ENCODE peak calls at places on chromosomes 16 and 17, in seven cellular contexts. Q is left ventricle myocardium inferior, R is heart left ventricle, O is lung, L is endothelial cell of umbilical vein, I is adrenal gland, A is cardiac muscle cell. X is an unnamed sample.

GRCh38 chr16:23504076-23504452 is 6.2 kb downstream of the GGA2 start:
- DNase-seq in R (no peak), L (no peak), A (no peak), Q (no peak), O (peak; percentile 70), I (no peak), X (peak; percentile 4)

GRCh38 chr16:81795193-81795592 is 16.1 kb downstream of the PLCG2 start:
- DNase-seq in L (no peak), Q (no peak), I (no peak), O (no peak), A (no peak), R (no peak), X (no peak)

GRCh38 chr17:13520899-13521572 is 80.7 kb downstream of the HS3ST3A1 start:
- DNase-seq in A (no peak), L (no peak), O (no peak), Q (no peak), I (no peak), R (no peak), X (no peak)

GRCh38 chr16:81077077-81077940 is at the start of gene C16orf46:
- DNase-seq in A (peak; percentile 97), I (peak; percentile 97), L (peak; percentile 97), R (peak; percentile 97), O (peak; percentile 99), Q (peak; percentile 98), X (peak; percentile 99)

GRCh38 chr16:85722066-85722465 is 28.8 kb downstream of the C16orf74 start:
- DNase-seq in L (no peak), Q (no peak), A (peak; percentile 15), I (no peak), O (no peak), R (no peak), X (no peak)

GRCh38 chr17:72691601-72692000 is 400.9 kb downstream of the SLC39A11 start:
- DNase-seq in L (no peak), R (no peak), A (no peak), O (no peak), I (no peak), Q (no peak), X (no peak)

GRCh38 chr17:40622509-40622928 is 25.1 kb downstream of the SMARCE1 start:
- DNase-seq in Q (no peak), O (no peak), L (no peak), R (no peak), A (no peak), I (no peak), X (no peak)

GRCh38 chr16:29664133-29664912 is 1.3 kb downstream of the SPN start:
- DNase-seq in I (no peak), A (no peak), R (no peak), O (no peak), Q (no peak), L (no peak), X (peak; percentile 77)

GRCh38 chr17:39591958-39592954 is 15.5 kb downstream of the NEUROD2 start:
- DNase-seq in I (peak; percentile 39), Q (no peak), R (no peak), L (peak; percentile 34), A (peak; percentile 92), O (peak; percentile 40), X (peak; percentile 77)

GRCh38 chr16:27238016-27238587 is 30.5 kb downstream of the NSMCE1 start:
- DNase-seq in Q (no peak), A (no peak), R (peak; percentile 37), I (no peak), L (peak; percentile 36), O (no peak), X (peak; percentile 80)

GRCh38 chr17:9371019-9371418 is 204.6 kb downstream of the STX8 start:
- DNase-seq in O (no peak), A (no peak), R (peak; percentile 17), I (peak; percentile 27), L (peak; percentile 78), Q (no peak), X (no peak)

GRCh38 chr16:48053346-48053745 is 102.4 kb downstream of the ABCC12 start:
- DNase-seq in I (peak; percentile 25), Q (no peak), A (peak; percentile 43), L (peak; percentile 2), O (peak; percentile 41), R (no peak), X (no peak)

GRCh38 chr17:76968707-76969597 is 100.7 kb downstream of the MGAT5B start:
- DNase-seq in O (peak; percentile 44), A (peak; percentile 89), L (no peak), Q (no peak), R (no peak), I (no peak), X (peak; percentile 82)

GRCh38 chr17:53058031-53058430 is 764.7 kb upstream of the KIF2B start:
- DNase-seq in O (no peak), A (no peak), Q (no peak), L (no peak), R (no peak), I (no peak), X (peak; percentile 22)

GRCh38 chr17:79918581-79919163 is 79.4 kb upstream of the CBX4 start:
- DNase-seq in A (no peak), R (no peak), Q (no peak), I (no peak), O (no peak), L (no peak), X (no peak)

GRCh38 chr17:55265434-55266021 is 768 bp downstream of the HLF start:
- DNase-seq in Q (no peak), O (no peak), L (no peak), R (peak; percentile 19), I (peak; percentile 36), A (no peak), X (peak; percentile 78)

GRCh38 chr16:78684040-78684611 is 584.7 kb downstream of the WWOX start:
- DNase-seq in R (peak; percentile 56), Q (peak; percentile 65), O (peak; percentile 43), A (no peak), L (no peak), I (peak; percentile 71), X (no peak)

GRCh38 chr16:86604436-86605220 is 26.3 kb downstream of the FOXL1 start:
- DNase-seq in O (no peak), I (no peak), A (no peak), Q (no peak), L (no peak), R (no peak), X (no peak)

GRCh38 chr17:63024716-63025115 is 58.7 kb downstream of the TANC2 start:
- DNase-seq in I (no peak), O (no peak), Q (no peak), R (no peak), A (no peak), L (no peak), X (no peak)

GRCh38 chr17:64689106-64689505 is 27.0 kb upstream of the SMURF2 start:
- DNase-seq in R (no peak), Q (no peak), L (no peak), O (no peak), A (no peak), I (no peak), X (no peak)

GRCh38 chr17:64178011-64178825 is 48.3 kb upstream of the ERN1 start:
- DNase-seq in A (no peak), Q (no peak), L (no peak), R (no peak), I (no peak), O (no peak), X (no peak)

GRCh38 chr16:29804455-29805231 is 1.7 kb upstream of the MAZ start:
- DNase-seq in O (no peak), A (no peak), L (peak; percentile 32), I (peak; percentile 66), Q (peak; percentile 67), R (peak; percentile 67), X (no peak)

GRCh38 chr17:76570877-76571471 is 14.7 kb downstream of the ST6GALNAC2 start:
- DNase-seq in A (no peak), R (no peak), Q (no peak), L (no peak), O (no peak), I (no peak), X (peak; percentile 29)

DNA sequence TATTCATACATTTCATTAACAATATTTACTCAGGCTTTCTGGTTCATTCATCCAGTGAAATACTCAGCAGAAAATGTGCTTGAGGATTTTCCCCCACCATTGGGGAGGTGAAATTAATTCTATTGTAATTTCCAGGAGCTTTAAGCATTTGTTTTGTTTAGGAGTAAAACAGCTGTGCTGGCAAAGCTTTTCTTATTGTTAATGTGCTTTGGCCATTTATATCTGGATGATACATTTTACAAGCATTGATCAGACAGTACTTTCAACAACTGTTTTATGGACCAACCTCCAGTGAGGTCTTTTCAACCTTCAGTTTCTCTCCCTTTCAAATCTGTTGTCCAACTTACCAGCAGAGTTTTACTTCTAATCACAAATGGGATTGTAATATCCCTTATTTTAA is 672.4 kb downstream of the CDH11 start:
- DNase-seq in A (no peak), O (no peak), Q (no peak), L (peak; percentile 7), R (no peak), I (no peak), X (no peak)
- H3K4me1 ChIP-seq in A (peaks cover 11% of the 10 kb centered on the region), O (no peaks in the 10 kb centered on the region), Q (peaks cover 6% of the 10 kb centered on the region), L (no peaks in the 10 kb centered on the region), R (no peaks in the 10 kb centered on the region), I (no peaks in the 10 kb centered on the region), X (no peaks in the 10 kb centered on the region)

DNA sequence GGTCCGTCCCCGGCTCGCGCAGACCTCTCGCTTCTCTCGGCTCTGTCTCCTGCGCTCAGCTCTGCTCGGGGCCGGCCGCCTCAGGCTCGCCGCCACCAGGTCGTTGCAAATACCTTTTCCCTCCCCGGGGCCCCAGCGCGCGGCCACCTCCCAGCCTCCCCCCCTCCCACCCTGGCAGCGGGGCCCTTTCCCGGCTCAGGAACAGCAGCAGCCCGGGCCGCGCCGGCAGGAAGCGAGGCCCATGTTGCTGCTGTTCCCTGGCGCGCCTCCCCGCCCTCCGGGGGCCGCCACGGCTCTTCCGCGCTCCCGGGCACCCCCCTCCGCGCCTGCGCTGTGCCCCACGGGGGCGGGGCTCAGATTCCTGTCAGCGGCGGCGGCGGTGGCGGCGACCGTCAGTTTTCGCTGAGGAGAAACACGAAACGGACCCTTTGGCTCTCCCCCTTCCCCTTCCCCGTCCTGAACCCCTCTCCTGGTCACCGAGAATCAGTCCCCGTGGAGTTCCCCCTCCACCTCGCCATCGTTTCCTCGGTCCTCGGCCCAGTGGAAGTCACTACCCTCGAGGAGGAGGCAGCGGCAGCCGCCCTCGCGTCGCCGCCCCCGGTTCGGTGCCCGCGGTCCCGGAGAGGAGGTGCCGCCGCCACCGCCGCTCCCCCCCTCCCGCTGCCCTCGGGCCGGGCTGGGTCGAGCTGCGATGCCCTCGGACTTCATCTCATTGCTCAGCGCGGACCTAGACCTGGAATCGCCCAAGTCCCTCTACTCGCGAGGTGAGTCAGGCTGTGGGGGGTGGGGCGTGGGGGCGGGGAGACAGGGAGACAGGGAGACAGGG is at the start of gene NFAT5:
- DNase-seq in R (peak; percentile 90), I (peak; percentile 88), Q (peak; percentile 89), O (peak; percentile 89), L (peak; percentile 94), A (peak; percentile 95), X (peak; percentile 97)
- TF ChIP-seq CTCF in R (peak; percentile 18), I (no peak), Q (no peak), O (no peak), L (no peak), A (no peak), X (no peak)

GRCh38 chr16:54935411-54936085 is 4.9 kb downstream of the IRX5 start:
- DNase-seq in O (no peak), L (peak; percentile 11), A (no peak), Q (no peak), I (no peak), R (no peak), X (no peak)
- H3K4me3 ChIP-seq in O (no peak overlapping the region), L (no peak overlapping the region), A (peak overlapping the region; percentile 96), Q (peak overlapping the region; percentile 85), I (no peak overlapping the region), R (peak overlapping the region; percentile 73), X (no peak overlapping the region)

DNA sequence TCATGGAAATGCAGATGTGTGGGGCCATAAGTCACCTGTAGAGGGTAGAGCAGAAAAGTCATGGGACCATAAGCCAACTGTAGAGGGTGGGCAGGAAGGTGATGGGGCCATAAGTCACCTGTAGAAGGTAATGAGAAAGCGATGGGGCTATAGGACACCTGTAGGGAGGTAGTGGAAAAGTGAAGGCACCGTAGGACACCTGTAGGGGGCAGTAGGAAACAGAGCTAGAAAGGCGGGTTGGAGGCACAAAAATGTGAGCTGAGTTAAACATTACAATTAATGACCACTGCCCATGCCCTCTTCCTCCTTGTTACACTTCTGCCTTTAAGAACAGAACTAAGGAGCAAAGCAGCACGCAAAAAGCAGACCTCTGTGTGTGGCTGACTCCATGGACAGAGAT is 150.1 kb downstream of the SHISA6 start:
- DNase-seq in A (no peak), Q (no peak), R (no peak), L (no peak), O (no peak), I (no peak), X (no peak)
- H3K4me1 ChIP-seq in A (peaks cover 4% of the 10 kb centered on the region), Q (no peaks in the 10 kb centered on the region), R (no peaks in the 10 kb centered on the region), L (no peaks in the 10 kb centered on the region), O (peaks cover 2% of the 10 kb centered on the region), I (no peaks in the 10 kb centered on the region), X (no peaks in the 10 kb centered on the region)